ENCODE peak calls at places on chromosomes 16 and 17, in seven cellular contexts. M is Peyer's patch, C is adrenal gland, Y is body of pancreas, N is sigmoid colon, S is lower leg skin, A is tibial nerve. I is an unnamed sample.

GRCh38 chr17:37791434-37791833 is 46.6 kb upstream of the HNF1B start:
- DNase-seq in C (no peak), N (no peak), Y (peak; percentile 62), A (no peak), S (no peak), M (peak; percentile 26), I (no peak)

GRCh38 chr17:41664587-41665565 is 23.8 kb upstream of the EIF1 start:
- DNase-seq in C (no peak), N (no peak), M (no peak), S (no peak), A (no peak), Y (no peak), I (no peak)

GRCh38 chr16:4241601-4242270 is at the start of gene SRL:
- DNase-seq in S (no peak), C (no peak), A (no peak), Y (no peak), M (no peak), N (no peak), I (peak; percentile 75)

GRCh38 chr17:9138161-9138717 is 116.9 kb downstream of the NTN1 start:
- DNase-seq in N (no peak), S (no peak), M (no peak), A (no peak), Y (no peak), C (no peak), I (no peak)

GRCh38 chr16:67150058-67150832 is 553 bp downstream of the B3GNT9 start:
- DNase-seq in S (peak; percentile 89), A (no peak), C (no peak), Y (no peak), M (no peak), N (peak; percentile 78), I (peak; percentile 65)

GRCh38 chr17:34365340-34365739 is 2.3 kb upstream of the CCL1 start:
- DNase-seq in C (no peak), Y (no peak), M (no peak), N (no peak), A (no peak), S (no peak), I (no peak)

GRCh38 chr16:51638338-51639135 is 487.5 kb upstream of the SALL1 start:
- DNase-seq in M (no peak), Y (no peak), A (no peak), N (no peak), C (no peak), S (no peak), I (no peak)

GRCh38 chr17:33469911-33470310 is 176.8 kb upstream of the ASIC2 start:
- DNase-seq in M (no peak), S (no peak), C (peak; percentile 41), A (no peak), N (no peak), Y (peak; percentile 36), I (no peak)

GRCh38 chr16:67656344-67657016 is 3.6 kb downstream of the ACD start:
- DNase-seq in N (no peak), M (no peak), S (no peak), A (no peak), Y (no peak), C (no peak), I (no peak)

GRCh38 chr16:53744449-53744848 is 40.5 kb downstream of the FTO start:
- DNase-seq in S (no peak), Y (no peak), A (no peak), M (no peak), C (no peak), N (no peak), I (no peak)

GRCh38 chr16:10520869-10521578 is 59.4 kb downstream of the EMP2 start:
- DNase-seq in M (no peak), A (no peak), S (no peak), C (no peak), Y (no peak), N (no peak), I (no peak)

GRCh38 chr17:73550561-73550960 is 93.7 kb downstream of the SDK2 start:
- DNase-seq in A (no peak), M (no peak), C (no peak), N (no peak), S (no peak), Y (no peak), I (peak; percentile 75)

GRCh38 chr17:81513669-81514484 is 1.3 kb upstream of the ACTG1 start:
- DNase-seq in S (peak; percentile 94), N (peak; percentile 83), Y (peak; percentile 80), A (peak; percentile 54), M (peak; percentile 56), C (peak; percentile 58), I (peak; percentile 82)

GRCh38 chr17:48636177-48637018 is 10.2 kb upstream of the HOXB9 start:
- DNase-seq in M (peak; percentile 43), C (peak; percentile 73), A (no peak), N (peak; percentile 73), Y (peak; percentile 69), S (peak; percentile 92), I (peak; percentile 55)

GRCh38 chr17:28216032-28216431 is 103.0 kb upstream of the TMEM97 start:
- DNase-seq in S (peak; percentile 52), C (no peak), Y (no peak), N (no peak), A (no peak), M (no peak), I (no peak)

DNA sequence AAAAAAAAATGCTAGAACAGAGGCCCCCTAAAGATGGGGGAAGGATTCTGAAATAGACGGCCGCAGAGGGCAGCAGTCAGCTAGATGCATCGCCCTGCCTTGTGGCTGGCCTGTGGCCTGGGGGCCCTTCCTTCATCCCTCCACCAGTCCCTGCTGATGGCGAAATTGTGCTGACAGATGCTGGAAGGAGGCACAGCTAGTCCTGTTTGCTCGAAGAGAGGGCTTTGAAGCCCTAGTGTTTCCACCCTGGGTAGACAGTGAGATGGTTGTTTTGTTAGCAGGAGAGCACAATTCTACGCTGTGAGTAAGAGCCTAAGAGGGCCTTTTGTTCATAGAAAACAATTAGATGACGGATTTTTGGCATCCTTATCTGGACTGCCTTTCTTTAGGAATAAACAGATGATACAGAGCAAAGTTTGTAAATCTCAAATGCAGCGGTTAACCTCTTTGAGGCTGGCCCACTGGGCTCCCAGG is 22.9 kb downstream of the VPS35L start:
- DNase-seq in A (no peak), Y (no peak), M (no peak), N (peak; percentile 78), S (no peak), C (no peak), I (no peak)
- H3K4me3 ChIP-seq in A (no peak overlapping the region), Y (no peak overlapping the region), M (no peak overlapping the region), N (no peak overlapping the region), S (no peak overlapping the region), C (no peak overlapping the region), I (no peak overlapping the region)

GRCh38 chr17:71237903-71238538 is 882.8 kb upstream of the SOX9 start:
- DNase-seq in N (no peak), S (no peak), A (no peak), C (no peak), M (no peak), Y (no peak), I (no peak)
- TF ChIP-seq CTCF in N (no peak), S (no peak), A (peak; percentile 29), C (no peak), M (no peak), Y (peak; percentile 36), I (peak; percentile 37)

GRCh38 chr17:8056232-8056975 is 17.5 kb downstream of the ALOX15B start:
- DNase-seq in A (peak; percentile 47), M (peak; percentile 74), N (peak; percentile 75), S (peak; percentile 85), Y (peak; percentile 83), C (peak; percentile 61), I (peak; percentile 31)
- TF ChIP-seq POLR2A in A (peak; percentile 14), M (no peak), N (no peak), S (no peak), Y (peak; percentile 28), C (no peak), I (no peak)

GRCh38 chr16:72787130-72787518 is 260.8 kb downstream of the ZFHX3 start:
- DNase-seq in N (no peak), S (no peak), M (no peak), A (no peak), Y (no peak), C (no peak), I (no peak)
- H3K4me3 ChIP-seq in N (peak overlapping the region; percentile 24), S (no peak overlapping the region), M (peak overlapping the region; percentile 56), A (peak overlapping the region; percentile 48), Y (no peak overlapping the region), C (peak overlapping the region; percentile 63), I (no peak overlapping the region)

DNA sequence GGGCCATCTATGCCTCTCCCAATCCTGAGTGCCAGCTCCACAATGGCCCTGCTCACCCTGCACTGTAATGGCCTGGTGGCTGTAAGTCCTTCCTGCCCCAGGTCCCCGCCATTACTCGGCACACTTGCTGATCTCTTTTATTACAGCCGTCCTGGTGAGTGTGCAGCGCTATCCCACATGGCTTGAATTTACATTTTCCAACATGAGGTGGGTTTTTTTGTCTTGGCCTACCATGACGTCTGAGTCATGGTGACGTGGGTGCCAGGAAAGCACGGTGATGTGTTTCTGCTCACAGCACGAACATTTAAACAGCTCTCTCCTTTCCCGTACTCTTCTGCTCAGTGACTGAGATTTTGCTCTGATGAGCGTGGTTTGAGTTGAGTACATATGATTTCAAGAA is 55.2 kb upstream of the FOXF1 start:
- DNase-seq in A (no peak), Y (no peak), C (no peak), S (no peak), M (no peak), N (peak; percentile 80), I (no peak)
- TF ChIP-seq CTCF in A (no peak), Y (no peak), C (no peak), S (no peak), M (no peak), N (no peak), I (no peak)

GRCh38 chr16:87851601-87852000 is 17.7 kb downstream of the SLC7A5 start:
- DNase-seq in A (no peak), M (no peak), N (no peak), Y (no peak), C (no peak), S (no peak), I (no peak)
- TF ChIP-seq POLR2A in A (no peak), M (no peak), N (no peak), Y (no peak), C (no peak), S (no peak), I (no peak)

DNA sequence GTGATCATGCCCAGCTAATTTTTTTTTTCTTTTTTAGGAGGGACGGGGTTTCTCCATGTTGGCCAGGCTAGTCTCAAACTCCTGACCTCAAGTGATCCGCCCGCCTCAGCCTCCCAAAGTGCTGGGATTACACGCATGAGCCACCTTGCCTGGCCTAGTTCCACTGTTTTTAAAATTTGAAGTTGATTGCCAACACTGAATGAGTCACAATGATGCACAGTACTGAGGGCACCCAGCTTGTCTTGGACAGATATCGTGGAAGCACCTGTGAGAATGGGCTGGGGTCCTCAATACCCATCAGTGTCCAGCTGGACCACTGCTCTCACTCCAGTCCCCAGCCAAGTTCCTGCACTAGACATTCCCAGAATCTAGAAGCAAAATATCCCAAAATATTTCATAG is 2.5 kb downstream of the KNOP1 start:
- DNase-seq in N (peak; percentile 42), Y (no peak), A (no peak), C (no peak), S (no peak), M (no peak), I (peak; percentile 21)
- H3K4me3 ChIP-seq in N (no peak overlapping the region), Y (no peak overlapping the region), A (no peak overlapping the region), C (no peak overlapping the region), S (no peak overlapping the region), M (no peak overlapping the region), I (no peak overlapping the region)

DNA sequence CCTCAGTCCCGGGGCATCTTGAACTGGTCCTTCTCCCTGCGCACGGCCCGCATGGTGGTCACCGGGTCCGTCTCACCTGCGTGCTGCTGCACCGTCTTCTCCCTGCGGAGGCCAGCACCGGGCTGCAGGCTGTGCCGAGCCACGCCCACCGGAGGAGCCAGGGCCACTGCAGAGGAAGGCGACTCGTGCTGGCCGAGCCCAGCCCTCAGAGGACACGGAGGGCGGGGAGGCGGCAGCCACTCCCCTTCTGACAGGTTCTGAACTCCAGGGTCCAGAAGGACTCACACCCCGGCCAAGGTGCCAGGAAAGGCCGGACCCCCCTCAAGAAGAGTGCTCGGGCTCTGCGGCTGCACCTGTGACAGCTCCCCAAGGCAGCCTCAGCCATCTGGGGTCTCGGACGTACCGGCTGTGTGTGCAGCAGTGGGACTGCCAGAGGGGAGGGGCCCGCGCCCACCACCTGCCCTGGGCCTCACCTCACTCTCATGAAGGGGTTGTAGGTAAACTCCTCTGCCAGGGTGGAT is 15.8 kb upstream of the IGFALS start:
- DNase-seq in S (no peak), Y (no peak), N (no peak), A (no peak), M (no peak), C (no peak), I (no peak)
- TF ChIP-seq CTCF in S (no peak), Y (no peak), N (no peak), A (no peak), M (no peak), C (no peak), I (no peak)

I was measured in thyroid gland.